ENCODE peak calls at places on chromosome 17, in ten cellular contexts. Z, I, N, R, G, J, U, H, W and M are unnamed samples.

GRCh38 chr17:1259910-1260389 is 10.3 kb upstream of the BHLHA9 start:
- DNase-seq in Z (no peak), I (no peak), N (no peak), R (no peak), G (no peak), J (no peak), U (peak; percentile 51), H (no peak), W (no peak), M (peak; percentile 16)

GRCh38 chr17:71331754-71332153 is 789.1 kb upstream of the SOX9 start:
- DNase-seq in Z (no peak), I (no peak), N (no peak), R (no peak), G (no peak), J (no peak), U (no peak), H (no peak), W (no peak), M (no peak)

GRCh38 chr17:76714822-76715461 is 4.2 kb upstream of the MXRA7 start:
- DNase-seq in Z (no peak), I (no peak), N (peak; percentile 90), R (peak; percentile 89), G (no peak), J (peak; percentile 72), U (peak; percentile 72), H (peak; percentile 80), W (peak; percentile 80), M (peak; percentile 48)

GRCh38 chr17:76909971-76910760 is 42.0 kb downstream of the MGAT5B start:
- DNase-seq in Z (no peak), I (peak; percentile 13), N (peak; percentile 77), R (peak; percentile 46), G (peak; percentile 44), J (peak; percentile 50), U (peak; percentile 43), H (no peak), W (peak; percentile 63), M (peak; percentile 66)

GRCh38 chr17:72950236-72950931 is 142.1 kb downstream of the SLC39A11 start:
- DNase-seq in Z (no peak), I (no peak), N (no peak), R (no peak), G (no peak), J (no peak), U (no peak), H (no peak), W (peak; percentile 13), M (no peak)

GRCh38 chr17:35542990-35543389 is 5.5 kb upstream of the SLFN12L start:
- DNase-seq in Z (no peak), I (no peak), N (no peak), R (no peak), G (no peak), J (no peak), U (no peak), H (no peak), W (no peak), M (no peak)

GRCh38 chr17:9670596-9670995 is 25.3 kb downstream of the USP43 start:
- DNase-seq in Z (no peak), I (no peak), N (no peak), R (no peak), G (peak; percentile 34), J (no peak), U (no peak), H (no peak), W (no peak), M (peak; percentile 53)

GRCh38 chr17:81740395-81740961 is 28.4 kb downstream of the SLC25A10 start:
- DNase-seq in Z (peak; percentile 44), I (no peak), N (no peak), R (no peak), G (no peak), J (no peak), U (no peak), H (peak; percentile 60), W (no peak), M (no peak)

GRCh38 chr17:45368661-45369060 is 51.8 kb upstream of the MAP3K14 start:
- DNase-seq in Z (no peak), I (no peak), N (no peak), R (no peak), G (no peak), J (no peak), U (peak; percentile 39), H (no peak), W (peak; percentile 54), M (no peak)

GRCh38 chr17:45374501-45374900 is 57.7 kb upstream of the MAP3K14 start:
- DNase-seq in Z (no peak), I (no peak), N (no peak), R (no peak), G (no peak), J (no peak), U (no peak), H (no peak), W (no peak), M (no peak)

GRCh38 chr17:45372325-45372869 is 55.6 kb upstream of the MAP3K14 start:
- DNase-seq in Z (no peak), I (no peak), N (no peak), R (no peak), G (no peak), J (no peak), U (no peak), H (peak; percentile 42), W (peak; percentile 39), M (no peak)

GRCh38 chr17:45370949-45371413 is 54.2 kb upstream of the MAP3K14 start:
- DNase-seq in Z (no peak), I (no peak), N (no peak), R (no peak), G (peak; percentile 54), J (no peak), U (peak; percentile 37), H (peak; percentile 6), W (peak; percentile 50), M (peak; percentile 29)

DNA sequence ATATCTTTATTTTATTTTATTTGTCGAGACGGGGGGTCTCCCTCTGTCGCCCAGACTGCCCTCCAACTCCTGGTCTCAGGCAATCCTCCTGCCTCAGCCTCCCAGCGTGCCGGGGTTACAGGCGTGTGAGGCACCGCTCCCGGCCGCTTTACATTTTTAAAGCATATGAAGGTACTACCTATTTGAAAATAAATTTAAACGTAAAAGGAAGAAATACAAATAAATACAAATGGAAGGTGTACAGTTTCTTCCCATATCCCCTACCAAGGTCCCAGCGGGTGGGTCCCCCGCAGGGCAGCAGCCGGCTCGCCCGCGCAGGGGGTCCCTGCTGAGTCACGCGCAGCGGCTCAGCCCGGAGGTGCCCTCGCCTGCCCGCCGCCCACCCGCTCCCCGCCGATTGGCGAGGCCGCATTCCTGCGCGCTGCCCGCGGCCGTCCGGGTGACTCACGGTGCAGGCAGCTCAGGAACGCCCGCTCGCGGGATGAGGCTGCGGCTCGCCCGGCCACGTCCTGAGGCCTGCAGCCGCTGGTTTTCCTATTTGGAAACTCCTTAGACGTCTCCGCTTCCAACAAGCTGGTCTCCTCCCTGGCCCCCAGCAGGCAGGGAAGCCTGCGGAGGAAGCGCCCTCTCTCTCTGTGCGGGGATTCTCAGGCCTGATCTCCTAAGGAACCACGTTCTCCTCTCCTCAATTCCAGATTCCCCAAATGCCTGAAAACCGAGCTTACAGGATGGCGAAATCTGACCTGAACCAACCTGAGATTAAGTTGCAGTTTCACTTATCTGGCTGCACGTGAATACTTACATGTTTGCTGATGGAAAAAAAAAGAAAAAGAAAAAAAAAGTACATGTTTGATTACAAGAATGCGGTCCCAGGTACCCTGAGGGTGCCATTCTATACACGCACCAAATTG is 54.8 kb upstream of the MAP3K14 start:
- DNase-seq in Z (peak; percentile 77), I (peak; percentile 59), N (peak; percentile 91), R (peak; percentile 75), G (peak; percentile 96), J (peak; percentile 84), U (peak; percentile 94), H (peak; percentile 90), W (peak; percentile 99), M (peak; percentile 96)
- TF ChIP-seq CTCF in Z (no peak), I (no peak), N (no peak), R (no peak), G (peak; percentile 7), J (no peak), U (no peak), H (no peak), W (no peak), M (no peak)

GRCh38 chr17:21218101-21218500 is 4.1 kb upstream of the TMEM11 start:
- DNase-seq in Z (no peak), I (no peak), N (no peak), R (no peak), G (no peak), J (no peak), U (no peak), H (no peak), W (peak; percentile 42), M (no peak)

GRCh38 chr17:21214015-21214776 is at the start of gene TMEM11:
- DNase-seq in Z (peak; percentile 98), I (no peak), N (peak; percentile 98), R (peak; percentile 95), G (peak; percentile 95), J (peak; percentile 96), U (peak; percentile 94), H (peak; percentile 98), W (peak; percentile 99), M (peak; percentile 98)

GRCh38 chr17:21217346-21217745 is 3.4 kb upstream of the TMEM11 start:
- DNase-seq in Z (no peak), I (no peak), N (no peak), R (no peak), G (no peak), J (no peak), U (no peak), H (no peak), W (no peak), M (no peak)

GRCh38 chr17:21214777-21215541 is 998 bp upstream of the TMEM11 start:
- DNase-seq in Z (no peak), I (no peak), N (no peak), R (peak; percentile 48), G (peak; percentile 27), J (no peak), U (no peak), H (peak; percentile 70), W (peak; percentile 53), M (peak; percentile 17)

GRCh38 chr17:21215935-21216334 is 2.0 kb upstream of the TMEM11 start:
- DNase-seq in Z (no peak), I (no peak), N (no peak), R (no peak), G (no peak), J (no peak), U (peak; percentile 52), H (no peak), W (no peak), M (peak; percentile 86)
- H3K4me3 ChIP-seq in Z (no peak overlapping the region), I (no peak overlapping the region), N (no peak overlapping the region), R (no peak overlapping the region), G (no peak overlapping the region), J (no peak overlapping the region), U (no peak overlapping the region), H (no peak overlapping the region), W (no peak overlapping the region), M (no peak overlapping the region)

GRCh38 chr17:78993241-78993956 is 13.7 kb upstream of the LGALS3BP start:
- DNase-seq in Z (peak; percentile 55), I (no peak), N (peak; percentile 58), R (peak; percentile 80), G (no peak), J (peak; percentile 72), U (peak; percentile 65), H (peak; percentile 67), W (peak; percentile 69), M (peak; percentile 57)
- TF ChIP-seq CTCF in Z (peak; percentile 36), I (peak; percentile 84), N (peak; percentile 62), R (peak; percentile 76), G (peak; percentile 80), J (peak; percentile 68), U (peak; percentile 76), H (peak; percentile 66), W (peak; percentile 76), M (peak; percentile 79)

DNA sequence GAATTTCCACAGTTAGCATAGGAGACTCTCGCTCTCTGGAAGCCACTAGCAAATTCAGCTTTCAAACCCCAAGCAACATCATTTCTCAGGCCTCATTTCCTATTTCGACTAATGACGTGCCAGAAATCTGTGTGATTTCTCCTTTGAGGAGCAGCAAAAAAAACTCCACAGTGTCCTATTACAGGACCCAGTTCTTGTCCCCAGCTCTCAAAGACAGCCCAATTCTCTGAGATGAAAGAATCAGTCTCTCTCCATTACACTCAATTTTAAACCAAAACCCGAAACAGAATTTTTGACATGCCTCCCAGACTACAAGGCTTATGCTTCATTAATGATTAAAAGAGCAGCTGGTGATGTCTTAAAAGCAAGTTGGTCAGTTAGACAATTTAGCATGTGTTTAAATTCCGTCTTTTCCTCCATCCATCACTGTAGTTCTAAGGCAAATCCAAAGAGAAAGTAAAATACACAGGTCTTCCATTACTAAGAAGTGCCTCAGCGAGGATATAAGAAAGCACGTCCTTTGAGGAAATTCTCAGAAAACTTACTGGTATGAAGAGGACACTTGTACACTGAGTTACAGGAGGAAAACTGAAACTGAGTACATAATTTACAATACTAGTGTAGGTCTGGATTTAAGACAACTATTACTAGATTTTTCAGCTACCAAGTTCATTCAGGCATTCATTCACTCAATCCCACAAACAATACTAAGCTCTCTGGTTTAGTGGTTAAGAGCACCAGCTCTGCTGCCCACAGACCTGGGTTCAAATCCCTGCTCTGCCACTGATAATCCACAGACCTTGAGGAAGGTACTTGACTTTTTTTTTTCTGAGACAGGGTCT is 12.5 kb downstream of the TOM1L2 start:
- DNase-seq in Z (no peak), I (no peak), N (no peak), R (no peak), G (no peak), J (no peak), U (peak; percentile 55), H (no peak), W (peak; percentile 59), M (no peak)
- H3K4me3 ChIP-seq in Z (no peak overlapping the region), I (no peak overlapping the region), N (no peak overlapping the region), R (no peak overlapping the region), G (no peak overlapping the region), J (no peak overlapping the region), U (peak overlapping the region; percentile 31), H (no peak overlapping the region), W (peak overlapping the region; percentile 51), M (no peak overlapping the region)